ENCODE peak calls at places on chromosomes 13 and 19, in eight cellular contexts. One of them, this sample, is unnamed.

GRCh38 chr13:39418424-39418823 is 184.6 kb downstream of the LHFPL6 start:
- DNase-seq in A549: no peak
- DNase-seq in esophagus squamous epithelium: no peak
- DNase-seq in breast epithelium: no peak
- DNase-seq in IMR-90: no peak
- DNase-seq in ovary: no peak
- DNase-seq in spleen: no peak
- DNase-seq in Peyer's patch: no peak
- DNase-seq in this sample: no peak

GRCh38 chr13:28412981-28413380 is 81.9 kb downstream of the FLT1 start:
- DNase-seq in IMR-90: no peak
- DNase-seq in esophagus squamous epithelium: no peak
- DNase-seq in ovary: no peak
- DNase-seq in spleen: no peak
- DNase-seq in A549: no peak
- DNase-seq in breast epithelium: no peak
- DNase-seq in Peyer's patch: no peak
- DNase-seq in this sample: no peak

GRCh38 chr13:75299913-75300862 is 181.8 kb downstream of the TBC1D4 start:
- DNase-seq in breast epithelium: no peak
- DNase-seq in Peyer's patch: no peak
- DNase-seq in esophagus squamous epithelium: no peak
- DNase-seq in ovary: no peak
- DNase-seq in spleen: no peak
- DNase-seq in IMR-90: peak
- DNase-seq in A549: no peak
- DNase-seq in this sample: no peak

GRCh38 chr13:95301947-95302386 is 716 bp upstream of the ABCC4 start:
- DNase-seq in spleen: no peak
- DNase-seq in A549: no peak
- DNase-seq in Peyer's patch: no peak
- DNase-seq in breast epithelium: no peak
- DNase-seq in ovary: no peak
- DNase-seq in esophagus squamous epithelium: no peak
- DNase-seq in IMR-90: no peak
- DNase-seq in this sample: no peak

GRCh38 chr19:46634656-46635218 is 1.3 kb downstream of the GNG8 start:
- DNase-seq in ovary: no peak
- DNase-seq in IMR-90: no peak
- DNase-seq in breast epithelium: no peak
- DNase-seq in spleen: peak
- DNase-seq in esophagus squamous epithelium: no peak
- DNase-seq in A549: no peak
- DNase-seq in Peyer's patch: no peak
- DNase-seq in this sample: no peak

GRCh38 chr13:28140433-28141125 is 2.2 kb downstream of the PAN3 start:
- DNase-seq in Peyer's patch: no peak
- DNase-seq in breast epithelium: no peak
- DNase-seq in esophagus squamous epithelium: no peak
- DNase-seq in ovary: no peak
- DNase-seq in spleen: no peak
- DNase-seq in A549: no peak
- DNase-seq in IMR-90: peak
- DNase-seq in this sample: no peak

GRCh38 chr13:102913924-102914628 is 68.2 kb downstream of the ERCC5 start:
- DNase-seq in breast epithelium: peak
- DNase-seq in spleen: no peak
- DNase-seq in ovary: no peak
- DNase-seq in esophagus squamous epithelium: no peak
- DNase-seq in IMR-90: peak
- DNase-seq in A549: no peak
- DNase-seq in Peyer's patch: peak
- DNase-seq in this sample: no peak

GRCh38 chr13:106083620-106084350 is 451.7 kb downstream of the EFNB2 start:
- DNase-seq in IMR-90: peak
- DNase-seq in esophagus squamous epithelium: no peak
- DNase-seq in breast epithelium: no peak
- DNase-seq in Peyer's patch: peak
- DNase-seq in A549: peak
- DNase-seq in ovary: no peak
- DNase-seq in spleen: no peak
- DNase-seq in this sample: peak

GRCh38 chr19:10760268-10760944 is 42.5 kb downstream of the DNM2 start:
- DNase-seq in Peyer's patch: peak
- DNase-seq in ovary: no peak
- DNase-seq in esophagus squamous epithelium: no peak
- DNase-seq in IMR-90: no peak
- DNase-seq in breast epithelium: no peak
- DNase-seq in A549: no peak
- DNase-seq in spleen: no peak
- DNase-seq in this sample: no peak

GRCh38 chr13:99657848-99658265 is 156.6 kb downstream of the TM9SF2 start:
- DNase-seq in esophagus squamous epithelium: no peak
- DNase-seq in spleen: no peak
- DNase-seq in breast epithelium: no peak
- DNase-seq in Peyer's patch: peak
- DNase-seq in A549: peak
- DNase-seq in ovary: peak
- DNase-seq in IMR-90: no peak
- DNase-seq in this sample: no peak

GRCh38 chr19:16207490-16208025 is 9.8 kb downstream of the AP1M1 start:
- DNase-seq in Peyer's patch: peak
- DNase-seq in breast epithelium: no peak
- DNase-seq in ovary: no peak
- DNase-seq in A549: no peak
- DNase-seq in spleen: peak
- DNase-seq in esophagus squamous epithelium: no peak
- DNase-seq in IMR-90: no peak
- DNase-seq in this sample: no peak
- TF ChIP-seq POLR2A in Peyer's patch: no peak
- TF ChIP-seq POLR2A in breast epithelium: no peak
- TF ChIP-seq POLR2A in ovary: no peak
- TF ChIP-seq POLR2A in A549: no peak
- TF ChIP-seq POLR2A in spleen: no peak
- TF ChIP-seq POLR2A in esophagus squamous epithelium: no peak
- TF ChIP-seq POLR2A in IMR-90: no peak
- TF ChIP-seq POLR2A in this sample: no peak

DNA sequence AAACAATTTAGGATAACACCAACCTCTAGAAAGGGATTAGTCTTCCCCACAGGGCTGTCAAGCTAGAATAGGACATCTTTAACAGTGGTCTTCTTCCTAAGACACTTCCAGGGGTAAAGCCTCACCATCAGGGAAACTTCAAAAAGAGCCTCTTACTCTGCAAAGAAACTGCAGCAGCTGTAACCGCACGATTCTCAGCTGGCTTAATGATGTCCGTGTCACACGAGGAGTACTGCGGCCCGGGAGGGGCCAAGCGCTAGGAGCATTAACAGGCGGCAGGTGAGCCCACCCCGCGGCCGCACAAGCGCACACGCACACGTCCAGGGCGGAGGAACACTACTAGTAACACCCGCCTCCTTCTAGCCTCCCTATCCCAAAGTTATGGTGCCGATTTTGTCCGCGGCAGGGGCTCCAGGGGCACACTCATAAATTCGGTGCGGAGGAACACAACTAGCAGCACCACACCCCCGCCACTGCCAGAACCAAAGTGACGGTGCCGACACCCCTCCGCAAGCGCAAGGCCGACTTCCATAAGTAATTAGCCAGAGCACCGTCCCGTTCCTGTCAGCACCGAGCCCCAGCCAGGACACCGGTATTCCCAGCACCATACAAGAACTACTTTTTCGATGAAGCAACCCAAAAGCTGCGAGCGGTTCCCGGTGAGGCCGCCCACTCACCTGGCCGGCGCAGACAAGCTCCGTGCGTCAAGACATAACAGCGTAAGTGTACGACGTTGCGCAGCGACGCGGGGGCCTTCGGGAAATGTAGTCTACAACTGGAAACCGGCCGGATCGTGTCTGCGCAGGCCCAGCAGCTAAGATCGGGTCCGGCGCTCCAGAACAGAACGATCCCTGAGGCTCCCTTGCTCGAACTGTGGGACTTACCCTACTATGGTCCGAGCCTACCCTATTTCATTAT is at the start of the genes ZNF540 and ZNF571:
- DNase-seq in A549: peak
- DNase-seq in spleen: peak
- DNase-seq in ovary: peak
- DNase-seq in IMR-90: peak
- DNase-seq in Peyer's patch: peak
- DNase-seq in esophagus squamous epithelium: peak
- DNase-seq in breast epithelium: peak
- DNase-seq in this sample: peak
- TF ChIP-seq POLR2A in A549: peak
- TF ChIP-seq POLR2A in spleen: no peak
- TF ChIP-seq POLR2A in ovary: peak
- TF ChIP-seq POLR2A in IMR-90: peak
- TF ChIP-seq POLR2A in Peyer's patch: peak
- TF ChIP-seq POLR2A in esophagus squamous epithelium: peak
- TF ChIP-seq POLR2A in breast epithelium: peak
- TF ChIP-seq POLR2A in this sample: peak

GRCh38 chr19:12884627-12884925 is 2.4 kb downstream of the KLF1 start:
- DNase-seq in ovary: no peak
- DNase-seq in esophagus squamous epithelium: no peak
- DNase-seq in A549: no peak
- DNase-seq in breast epithelium: no peak
- DNase-seq in spleen: no peak
- DNase-seq in IMR-90: no peak
- DNase-seq in Peyer's patch: no peak
- DNase-seq in this sample: no peak

GRCh38 chr19:12884202-12884601 is 2.8 kb downstream of the KLF1 start:
- DNase-seq in breast epithelium: no peak
- DNase-seq in IMR-90: no peak
- DNase-seq in A549: no peak
- DNase-seq in spleen: no peak
- DNase-seq in ovary: no peak
- DNase-seq in esophagus squamous epithelium: no peak
- DNase-seq in Peyer's patch: no peak
- DNase-seq in this sample: no peak

GRCh38 chr19:12882589-12882988 is 1.3 kb upstream of the DNASE2 start:
- DNase-seq in spleen: no peak
- DNase-seq in IMR-90: no peak
- DNase-seq in ovary: no peak
- DNase-seq in A549: no peak
- DNase-seq in esophagus squamous epithelium: no peak
- DNase-seq in breast epithelium: no peak
- DNase-seq in Peyer's patch: no peak
- DNase-seq in this sample: no peak

GRCh38 chr19:12880551-12881171 is 588 bp downstream of the DNASE2 start:
- DNase-seq in esophagus squamous epithelium: no peak
- DNase-seq in A549: no peak
- DNase-seq in IMR-90: peak
- DNase-seq in ovary: no peak
- DNase-seq in Peyer's patch: peak
- DNase-seq in breast epithelium: no peak
- DNase-seq in spleen: peak
- DNase-seq in this sample: peak

DNA sequence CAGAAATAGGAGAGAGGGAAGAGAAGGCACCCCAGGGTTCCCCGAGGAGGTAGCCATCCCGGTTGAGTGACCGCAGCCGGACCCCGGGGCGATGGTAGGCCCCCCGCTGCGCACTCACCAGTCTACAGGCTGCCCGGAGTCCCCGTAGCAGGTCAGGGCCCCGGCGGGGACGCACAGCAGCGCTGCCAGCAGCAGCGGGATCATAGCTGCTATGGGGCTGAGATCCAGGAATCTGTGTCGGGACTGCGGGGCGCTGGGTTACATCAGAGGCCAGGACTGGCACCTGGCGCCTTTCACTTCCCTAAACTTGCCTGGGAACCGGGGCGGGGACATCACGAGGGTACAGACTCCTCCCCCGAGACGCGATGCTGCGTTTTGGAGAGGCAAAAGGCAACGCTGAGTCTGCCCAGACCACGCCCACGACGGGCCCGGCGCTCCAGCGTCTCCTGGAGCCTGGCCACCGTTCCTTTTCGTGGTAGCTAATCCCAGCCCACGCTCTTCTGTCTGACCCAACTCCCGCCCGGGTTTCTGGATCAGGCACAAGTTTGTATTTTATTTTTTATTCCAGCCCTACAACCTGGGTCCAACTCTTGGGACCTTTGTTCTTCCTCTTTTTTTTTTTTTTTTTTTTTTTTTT is at the start of gene DNASE2:
- DNase-seq in Peyer's patch: peak
- DNase-seq in A549: peak
- DNase-seq in IMR-90: peak
- DNase-seq in spleen: peak
- DNase-seq in ovary: peak
- DNase-seq in esophagus squamous epithelium: peak
- DNase-seq in breast epithelium: peak
- DNase-seq in this sample: peak
- TF ChIP-seq POLR2A in Peyer's patch: peak
- TF ChIP-seq POLR2A in A549: peak
- TF ChIP-seq POLR2A in IMR-90: no peak
- TF ChIP-seq POLR2A in spleen: peak
- TF ChIP-seq POLR2A in ovary: peak
- TF ChIP-seq POLR2A in esophagus squamous epithelium: peak
- TF ChIP-seq POLR2A in breast epithelium: peak
- TF ChIP-seq POLR2A in this sample: peak

DNA sequence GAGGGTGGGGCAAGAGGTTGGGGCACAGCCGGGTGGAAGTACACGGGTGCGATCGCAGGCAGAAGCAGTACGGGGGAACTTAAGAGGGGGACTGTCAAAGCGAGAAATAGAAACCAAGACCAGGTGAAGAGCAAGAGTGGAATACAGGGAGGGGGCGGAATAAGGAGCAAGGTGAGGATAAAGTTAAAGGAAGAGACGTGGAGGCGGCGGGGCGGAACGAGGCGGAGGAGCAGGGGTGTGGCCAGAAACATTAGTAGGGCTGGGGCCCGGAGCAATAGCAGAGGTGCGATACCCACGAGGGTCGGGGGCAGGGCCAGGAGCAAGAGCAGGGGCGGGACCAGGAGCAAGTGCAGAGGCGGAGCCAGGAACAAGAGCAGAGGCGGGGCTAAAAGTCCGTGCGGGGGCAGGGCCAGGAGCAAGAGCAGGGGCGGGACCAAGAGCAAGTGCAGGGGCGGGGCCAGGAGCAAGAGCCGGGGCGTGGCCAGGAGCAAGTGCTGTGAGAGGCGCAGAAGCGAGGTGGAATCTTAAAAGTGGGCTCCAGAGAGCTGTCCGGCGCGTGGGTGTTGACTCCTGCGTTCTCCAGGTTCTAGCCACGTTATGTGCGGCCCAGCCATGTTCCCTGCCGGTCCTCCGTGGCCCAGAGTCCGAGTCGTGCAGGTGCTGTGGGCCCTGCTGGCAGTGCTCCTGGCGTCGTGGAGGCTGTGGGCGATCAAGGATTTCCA is 1.2 kb downstream of the CATSPERG start:
- DNase-seq in A549: peak
- DNase-seq in ovary: peak
- DNase-seq in spleen: peak
- DNase-seq in esophagus squamous epithelium: peak
- DNase-seq in breast epithelium: peak
- DNase-seq in IMR-90: peak
- DNase-seq in Peyer's patch: peak
- DNase-seq in this sample: peak
- TF ChIP-seq POLR2A in A549: peak
- TF ChIP-seq POLR2A in ovary: no peak
- TF ChIP-seq POLR2A in spleen: no peak
- TF ChIP-seq POLR2A in esophagus squamous epithelium: no peak
- TF ChIP-seq POLR2A in breast epithelium: no peak
- TF ChIP-seq POLR2A in IMR-90: no peak
- TF ChIP-seq POLR2A in Peyer's patch: peak
- TF ChIP-seq POLR2A in this sample: peak

GRCh38 chr19:18490719-18491118 is 31.2 kb downstream of the ELL start:
- DNase-seq in ovary: no peak
- DNase-seq in Peyer's patch: no peak
- DNase-seq in breast epithelium: no peak
- DNase-seq in spleen: no peak
- DNase-seq in IMR-90: no peak
- DNase-seq in A549: no peak
- DNase-seq in esophagus squamous epithelium: no peak
- DNase-seq in this sample: no peak
- TF ChIP-seq POLR2A in ovary: no peak
- TF ChIP-seq POLR2A in Peyer's patch: no peak
- TF ChIP-seq POLR2A in breast epithelium: no peak
- TF ChIP-seq POLR2A in spleen: no peak
- TF ChIP-seq POLR2A in IMR-90: no peak
- TF ChIP-seq POLR2A in A549: no peak
- TF ChIP-seq POLR2A in esophagus squamous epithelium: no peak
- TF ChIP-seq POLR2A in this sample: no peak

This sample was measured in body of pancreas.